ENCODE peak calls at places on chromosomes 16 and 17, in eight cellular contexts. V, Y, M, O, K, N, A and P are unnamed samples.

GRCh38 chr17:68450801-68451200 is 6.5 kb downstream of the WIPI1 start:
- DNase-seq in K (no peak), V (no peak), M (no peak), N (no peak), Y (no peak), O (no peak), A (no peak), P (no peak)

GRCh38 chr16:54077412-54077821 is 209.2 kb downstream of the IRX3 start:
- DNase-seq in K (no peak), N (no peak), V (peak), O (peak), Y (no peak), M (no peak), A (no peak), P (peak)

GRCh38 chr17:61579961-61580360 is 11.1 kb downstream of the NACA2 start:
- DNase-seq in K (no peak), O (no peak), N (no peak), M (no peak), V (no peak), Y (no peak), A (no peak), P (no peak)

GRCh38 chr17:35890774-35891155 is 10.6 kb upstream of the CCL5 start:
- DNase-seq in M (no peak), K (no peak), O (no peak), V (no peak), Y (peak), N (peak), A (peak), P (no peak)

GRCh38 chr17:53032861-53033271 is 789.9 kb upstream of the KIF2B start:
- DNase-seq in K (peak), N (no peak), M (no peak), A (no peak), Y (peak), V (no peak), O (peak), P (peak)

GRCh38 chr17:15463363-15463762 is 4.1 kb downstream of the CDRT4 start:
- DNase-seq in V (peak), K (peak), Y (peak), N (no peak), A (no peak), O (peak), M (peak), P (peak)

GRCh38 chr16:50313596-50314483 is 47.5 kb downstream of the ADCY7 start:
- DNase-seq in N (peak), K (peak), M (peak), A (no peak), V (peak), O (no peak), Y (peak), P (peak)

GRCh38 chr16:4306439-4307214 is 9.2 kb upstream of the GLIS2 start:
- DNase-seq in N (peak), Y (no peak), A (no peak), M (no peak), O (no peak), V (no peak), K (no peak), P (no peak)

GRCh38 chr17:74532115-74532514 is 840 bp upstream of the CD300LB start:
- DNase-seq in Y (peak), A (no peak), M (peak), V (no peak), K (peak), O (no peak), N (peak), P (no peak)

GRCh38 chr17:9576521-9577401 is at the start of gene CFAP52:
- DNase-seq in O (peak), M (peak), A (peak), N (peak), K (peak), V (peak), Y (peak), P (peak)

GRCh38 chr16:71401988-71402387 is 39.9 kb downstream of the TLE7 start:
- DNase-seq in M (no peak), V (no peak), A (no peak), O (no peak), N (no peak), K (no peak), Y (no peak), P (no peak)

GRCh38 chr16:87246269-87247065 is 70.7 kb downstream of the C16orf95 start:
- DNase-seq in M (no peak), O (no peak), K (no peak), A (no peak), Y (no peak), V (no peak), N (no peak), P (no peak)

GRCh38 chr16:49703494-49703893 is 152.4 kb downstream of the ZNF423 start:
- DNase-seq in O (no peak), K (no peak), A (no peak), M (no peak), N (no peak), V (no peak), Y (no peak), P (no peak)

GRCh38 chr17:306536-307294 is 45.9 kb downstream of the RPH3AL start:
- DNase-seq in K (no peak), O (no peak), V (no peak), A (no peak), Y (peak), N (no peak), M (no peak), P (no peak)

GRCh38 chr16:66576306-66576705 is 3.0 kb upstream of the CMTM2 start:
- DNase-seq in A (no peak), M (no peak), O (no peak), V (no peak), K (no peak), Y (no peak), N (no peak), P (no peak)

GRCh38 chr17:67098022-67098421 is 53.7 kb downstream of the CACNG1 start:
- DNase-seq in V (no peak), K (no peak), Y (no peak), A (no peak), O (no peak), N (no peak), M (no peak), P (no peak)

GRCh38 chr16:53821487-53821886 is 117.5 kb downstream of the FTO start:
- DNase-seq in A (no peak), K (no peak), Y (no peak), V (no peak), O (no peak), N (no peak), M (no peak), P (peak)

DNA sequence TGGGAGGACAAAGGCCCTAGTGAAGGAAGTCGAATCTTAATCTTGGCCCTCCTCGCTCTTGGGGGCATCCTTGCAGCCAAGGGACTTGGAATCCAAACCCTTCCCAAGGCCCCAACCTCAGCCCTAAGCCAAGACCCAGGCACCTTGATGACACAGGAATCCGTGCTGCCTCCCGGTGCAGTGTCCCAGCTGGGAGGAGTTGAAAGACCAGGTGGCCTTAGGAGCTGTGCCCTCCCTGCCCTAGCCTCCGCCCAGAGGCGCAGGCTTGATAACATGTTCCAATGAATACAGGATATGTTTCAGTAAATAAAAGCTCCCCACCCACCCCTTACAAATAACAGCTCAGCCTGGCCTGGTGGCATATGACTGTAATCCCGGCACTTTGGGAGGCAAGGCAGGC is at the start of gene CHST5:
- DNase-seq in N (no peak), O (no peak), M (peak), Y (no peak), A (peak), K (no peak), V (no peak), P (no peak)
- H3K4me3 ChIP-seq in N (no peak), O (no peak), M (no peak), Y (no peak), A (peak), K (no peak), V (no peak), P (no peak)

GRCh38 chr17:32490101-32490482 is 3.3 kb downstream of the CDK5R1 start:
- DNase-seq in O (no peak), N (no peak), A (no peak), K (no peak), Y (peak), M (no peak), V (no peak), P (no peak)
- TF ChIP-seq CTCF in O (no peak), N (no peak), A (no peak), K (no peak), Y (no peak), M (no peak), V (no peak), P (no peak)

GRCh38 chr17:44797809-44798208 is 32.3 kb downstream of the GJC1 start:
- DNase-seq in A (no peak), O (no peak), V (peak), N (no peak), Y (no peak), M (peak), K (no peak), P (peak)
- H3K4me3 ChIP-seq in A (no peak), O (no peak), V (no peak), N (no peak), Y (no peak), M (peak), K (no peak), P (no peak)

DNA sequence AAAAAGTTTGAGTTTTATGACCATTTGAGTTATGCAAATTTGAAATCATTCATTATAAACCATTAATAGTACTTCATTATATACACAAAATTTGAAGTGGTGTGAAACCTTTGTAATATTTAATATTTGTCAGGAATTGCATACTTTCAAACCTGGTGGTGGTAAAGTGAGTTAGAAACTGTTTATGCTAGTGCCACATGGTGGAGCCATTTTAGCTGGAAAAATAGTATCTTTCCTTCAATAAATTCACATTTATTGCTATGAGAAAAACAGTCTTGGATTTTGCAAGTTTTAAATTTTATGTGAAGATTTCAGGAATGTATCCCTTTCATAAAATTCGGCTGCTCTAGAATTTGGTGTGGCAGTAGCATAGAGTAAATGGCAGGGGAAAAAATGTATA is 7.3 kb upstream of the BLMH start:
- DNase-seq in O (peak), M (no peak), V (no peak), N (no peak), Y (no peak), K (no peak), A (no peak), P (peak)
- TF ChIP-seq CTCF in O (peak), M (no peak), V (peak), N (no peak), Y (no peak), K (no peak), A (no peak), P (peak)

GRCh38 chr17:44349553-44350070 is 4.5 kb downstream of the GRN start:
- DNase-seq in M (no peak), K (no peak), N (no peak), A (no peak), V (no peak), O (no peak), Y (no peak), P (no peak)
- H3K4me3 ChIP-seq in M (no peak), K (no peak), N (no peak), A (no peak), V (no peak), O (no peak), Y (no peak), P (no peak)

GRCh38 chr17:39664581-39665561 is at the start of gene TCAP:
- DNase-seq in Y (no peak), A (no peak), K (peak), V (no peak), N (no peak), M (no peak), O (no peak), P (no peak)

GRCh38 chr17:39665642-39666221 is 583 bp downstream of the TCAP start:
- DNase-seq in A (no peak), Y (peak), O (peak), V (no peak), K (no peak), N (no peak), M (peak), P (no peak)

GRCh38 chr17:39663340-39663687 is 1.8 kb upstream of the TCAP start:
- DNase-seq in Y (no peak), N (no peak), V (no peak), K (no peak), O (no peak), M (no peak), A (no peak), P (no peak)

GRCh38 chr17:39662551-39663339 is 2.4 kb upstream of the TCAP start:
- DNase-seq in O (no peak), N (no peak), V (no peak), Y (no peak), A (peak), M (peak), K (no peak), P (no peak)

GRCh38 chr17:39663688-39664580 is 1.2 kb upstream of the TCAP start:
- DNase-seq in K (no peak), O (peak), V (no peak), Y (no peak), A (peak), N (no peak), M (peak), P (no peak)
- TF ChIP-seq CTCF in K (no peak), O (no peak), V (no peak), Y (no peak), A (no peak), N (no peak), M (no peak), P (no peak)

GRCh38 chr17:29930399-29931010 is 477 bp upstream of the SSH2 start:
- DNase-seq in O (no peak), Y (peak), A (peak), N (no peak), V (no peak), K (no peak), M (no peak), P (no peak)

GRCh38 chr17:29929006-29929543 is 953 bp downstream of the SSH2 start:
- DNase-seq in N (no peak), O (peak), Y (peak), A (peak), V (peak), K (no peak), M (no peak), P (no peak)

GRCh38 chr17:29929544-29930398 is at the start of gene SSH2:
- DNase-seq in N (peak), M (peak), A (peak), O (peak), Y (peak), V (peak), K (peak), P (peak)

GRCh38 chr17:29931253-29931932 is 1.4 kb upstream of the SSH2 start:
- DNase-seq in O (peak), A (peak), M (peak), N (peak), V (peak), K (peak), Y (peak), P (peak)

GRCh38 chr17:29927546-29927945 is 2.5 kb downstream of the SSH2 start:
- DNase-seq in A (no peak), N (no peak), V (no peak), K (no peak), M (no peak), O (no peak), Y (no peak), P (no peak)
- H3K4me3 ChIP-seq in A (no peak), N (no peak), V (no peak), K (no peak), M (no peak), O (no peak), Y (no peak), P (no peak)

DNA sequence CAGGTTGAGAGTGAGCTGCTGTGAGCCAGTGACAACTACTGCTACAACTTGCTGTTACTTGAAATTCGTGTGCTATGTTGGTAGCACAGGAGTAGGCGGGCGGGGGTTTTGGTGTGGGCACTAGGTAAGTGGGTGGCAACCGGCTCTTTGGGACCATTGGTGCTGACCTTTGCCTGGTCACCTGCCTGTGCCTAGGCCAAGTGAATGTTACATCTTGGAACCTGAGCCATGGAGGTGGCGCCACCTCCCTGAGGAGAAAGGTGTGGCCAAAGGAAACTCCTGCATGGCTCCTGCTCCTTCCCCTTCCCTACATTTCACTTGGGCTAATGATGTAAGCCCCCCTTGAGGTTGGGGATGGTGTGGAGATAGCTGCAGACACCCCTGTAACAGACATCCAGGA is 25.4 kb upstream of the ARHGAP23 start:
- DNase-seq in V (no peak), K (no peak), N (no peak), A (no peak), M (no peak), O (no peak), Y (no peak), P (no peak)
- TF ChIP-seq CTCF in V (peak), K (no peak), N (no peak), A (no peak), M (no peak), O (no peak), Y (no peak), P (no peak)